ENCODE peak calls at places on chromosomes 13 and 19, in eight cellular contexts. D is neural progenitor cell, O is OCI-LY7, Y is PC-3, I is hepatocyte, U is GM23338, B is GM23248, R is HCT116. T is an unnamed sample.

GRCh38 chr19:48489608-48490216 is 20.5 kb downstream of the CYTH2 start:
- DNase-seq in D (peak; percentile 85), O (peak; percentile 81), Y (peak; percentile 77), I (peak; percentile 85), U (peak; percentile 87), B (peak; percentile 71), R (peak; percentile 60), T (peak; percentile 83)

GRCh38 chr19:48249502-48250014 is 6.2 kb downstream of the CARD8 start:
- DNase-seq in D (no peak), O (peak; percentile 80), Y (no peak), I (no peak), U (no peak), B (no peak), R (no peak), T (peak; percentile 55)

GRCh38 chr19:4971424-4971793 is 2.5 kb downstream of the KDM4B start:
- DNase-seq in D (no peak), O (peak; percentile 53), Y (peak; percentile 60), I (no peak), U (peak; percentile 82), B (peak; percentile 55), R (no peak), T (peak; percentile 67)

GRCh38 chr13:100789481-100789880 is 114.9 kb upstream of the TMTC4 start:
- DNase-seq in D (no peak), O (no peak), Y (no peak), I (peak; percentile 18), U (no peak), B (peak; percentile 5), R (no peak), T (peak; percentile 45)

GRCh38 chr13:99392126-99392805 is 85.1 kb upstream of the GPR183 start:
- DNase-seq in D (no peak), O (no peak), Y (no peak), I (no peak), U (no peak), B (no peak), R (no peak), T (no peak)

GRCh38 chr13:19581675-19582074 is 20.3 kb upstream of the TPTE2 start:
- DNase-seq in D (no peak), O (no peak), Y (no peak), I (no peak), U (no peak), B (no peak), R (no peak), T (no peak)

GRCh38 chr19:35710784-35711723 is 6.7 kb downstream of the ZBTB32 start:
- DNase-seq in D (no peak), O (peak; percentile 45), Y (no peak), I (no peak), U (no peak), B (peak; percentile 16), R (no peak), T (no peak)

GRCh38 chr13:79531542-79532239 is 50.7 kb downstream of the NDFIP2 start:
- DNase-seq in D (no peak), O (no peak), Y (no peak), I (no peak), U (no peak), B (no peak), R (no peak), T (no peak)

GRCh38 chr19:13024958-13025653 is 29.8 kb downstream of the NFIX start:
- DNase-seq in D (peak; percentile 51), O (no peak), Y (peak; percentile 66), I (no peak), U (peak; percentile 69), B (peak; percentile 56), R (no peak), T (no peak)

GRCh38 chr19:33134571-33135041 is 2.7 kb downstream of the WDR88 start:
- DNase-seq in D (peak; percentile 50), O (no peak), Y (no peak), I (no peak), U (peak; percentile 71), B (no peak), R (no peak), T (no peak)

GRCh38 chr19:33529094-33529676 is 7.6 kb upstream of the PEPD start:
- DNase-seq in D (no peak), O (no peak), Y (no peak), I (no peak), U (no peak), B (no peak), R (no peak), T (no peak)

GRCh38 chr13:44116562-44117315 is 237.0 kb downstream of the LACC1 start:
- DNase-seq in D (no peak), O (peak; percentile 19), Y (no peak), I (no peak), U (peak; percentile 56), B (no peak), R (no peak), T (no peak)

GRCh38 chr19:3474614-3475013 is 5.7 kb downstream of the SMIM24 start:
- DNase-seq in D (no peak), O (no peak), Y (no peak), I (no peak), U (no peak), B (no peak), R (no peak), T (no peak)

DNA sequence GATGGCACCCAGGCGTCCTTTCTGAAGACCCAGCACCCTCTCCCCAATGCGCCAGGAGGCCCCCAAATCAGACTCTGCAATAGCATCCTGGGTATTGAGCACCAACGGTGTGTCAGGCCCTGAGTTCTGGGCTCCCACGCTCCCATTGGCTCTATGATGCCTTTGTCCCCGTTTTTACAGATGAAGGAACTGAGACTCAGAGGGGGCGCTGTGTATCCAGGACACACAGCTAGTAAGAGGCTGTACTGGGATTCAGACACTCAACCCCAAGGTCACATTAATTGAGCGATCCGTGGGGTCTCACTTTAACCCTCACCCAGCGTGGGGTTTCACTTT is 42.5 kb downstream of the CYP4F22 start:
- DNase-seq in D (no peak), O (no peak), Y (no peak), I (no peak), U (peak; percentile 27), B (no peak), R (no peak), T (no peak)
- H3K4me3 ChIP-seq in D (no peak overlapping the region), O (no peak overlapping the region), Y (peak overlapping the region; percentile 74), I (no peak overlapping the region), U (peak overlapping the region; percentile 50), B (no peak overlapping the region), R (peak overlapping the region; percentile 38), T (no peak overlapping the region)

GRCh38 chr19:11735375-11735774 is 3.4 kb downstream of the ZNF823 start:
- DNase-seq in D (no peak), O (no peak), Y (peak; percentile 27), I (no peak), U (no peak), B (peak; percentile 3), R (no peak), T (no peak)
- TF ChIP-seq EZH2phosphoT487 in D (no peak), O (no peak), Y (no peak), I (no peak), U (no peak), B (no peak), R (no peak), T (no peak)

DNA sequence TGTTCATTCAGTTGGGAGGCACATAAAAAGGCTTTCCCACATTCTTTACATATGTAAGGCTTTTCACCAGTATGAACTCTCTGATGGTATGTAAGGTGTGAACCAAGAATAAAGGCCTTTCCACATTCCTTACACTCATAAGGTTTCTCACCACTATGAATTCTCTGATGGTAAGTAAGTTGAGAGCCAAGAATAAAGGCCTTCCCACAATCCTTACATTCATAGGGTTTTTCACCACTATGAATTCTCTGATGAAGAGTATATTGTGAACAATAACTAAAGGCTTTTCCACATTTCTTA is 29.3 kb downstream of the ZNF571 start:
- DNase-seq in D (no peak), O (no peak), Y (no peak), I (no peak), U (no peak), B (no peak), R (no peak), T (no peak)
- H3K4me3 ChIP-seq in D (no peak overlapping the region), O (no peak overlapping the region), Y (no peak overlapping the region), I (no peak overlapping the region), U (no peak overlapping the region), B (no peak overlapping the region), R (no peak overlapping the region), T (no peak overlapping the region)

DNA sequence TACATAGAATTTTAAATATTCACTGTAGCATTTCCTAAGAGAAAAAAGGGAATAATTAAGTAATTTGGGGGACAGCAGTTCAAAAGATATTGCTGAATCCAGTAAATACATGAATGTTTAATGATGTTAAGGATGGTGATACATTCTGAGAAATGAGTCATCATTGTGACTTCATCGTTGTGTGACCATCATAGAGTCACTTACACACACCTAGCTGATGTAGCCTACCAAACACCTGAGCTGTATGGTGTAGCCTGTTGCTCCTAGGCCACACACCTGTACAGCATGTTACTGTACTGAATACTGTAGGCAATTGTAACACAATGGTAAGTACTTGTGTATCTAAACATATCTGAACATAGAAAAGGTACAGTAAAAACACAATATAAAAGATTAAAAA is 34.8 kb downstream of the ATP7B start:
- DNase-seq in D (no peak), O (no peak), Y (peak; percentile 18), I (no peak), U (no peak), B (no peak), R (no peak), T (no peak)
- TF ChIP-seq EZH2phosphoT487 in D (no peak), O (no peak), Y (no peak), I (no peak), U (no peak), B (no peak), R (no peak), T (no peak)

GRCh38 chr19:18590273-18591272 is 2.0 kb downstream of the REX1BD start:
- DNase-seq in D (peak; percentile 98), O (no peak), Y (no peak), I (peak; percentile 79), U (peak; percentile 99), B (no peak), R (peak; percentile 96), T (no peak)

GRCh38 chr19:18591735-18592385 is 3.3 kb downstream of the REX1BD start:
- DNase-seq in D (no peak), O (no peak), Y (no peak), I (no peak), U (no peak), B (peak; percentile 62), R (no peak), T (no peak)

GRCh38 chr19:18594096-18594823 is 5.7 kb downstream of the REX1BD start:
- DNase-seq in D (peak; percentile 96), O (peak; percentile 89), Y (peak; percentile 87), I (peak; percentile 95), U (peak; percentile 91), B (peak; percentile 95), R (no peak), T (peak; percentile 83)

GRCh38 chr19:18594824-18595373 is 6.3 kb downstream of the REX1BD start:
- DNase-seq in D (peak; percentile 33), O (no peak), Y (no peak), I (no peak), U (no peak), B (no peak), R (no peak), T (no peak)

GRCh38 chr19:18593367-18594095 is 4.9 kb downstream of the REX1BD start:
- DNase-seq in D (peak; percentile 42), O (peak; percentile 39), Y (peak; percentile 32), I (no peak), U (peak; percentile 80), B (peak; percentile 46), R (no peak), T (no peak)
- H3K4me3 ChIP-seq in D (peak overlapping the region; percentile 55), O (peak overlapping the region; percentile 62), Y (peak overlapping the region; percentile 66), I (no peak overlapping the region), U (peak overlapping the region; percentile 68), B (peak overlapping the region; percentile 72), R (peak overlapping the region; percentile 37), T (no peak overlapping the region)

GRCh38 chr13:54709546-54709945 is 1680.9 kb downstream of the OLFM4 start:
- DNase-seq in D (no peak), O (no peak), Y (peak; percentile 62), I (no peak), U (no peak), B (no peak), R (no peak), T (no peak)
- TF ChIP-seq EZH2phosphoT487 in D (no peak), O (no peak), Y (no peak), I (no peak), U (no peak), B (no peak), R (no peak), T (no peak)

T was measured in MM.1S.